ENCODE peak calls at places on chromosomes 7 and 10, in five cellular contexts. V is Jurkat, Clone E6-1; A is bronchial epithelial cell; Q is A549; K is OCI-LY7. Y is an unnamed sample.

GRCh38 chr7:589781-590575 is 70.3 kb upstream of the PDGFA start:
- DNase-seq in V (no peak), A (no peak), Q (no peak), K (no peak), Y (no peak)

GRCh38 chr7:13198741-13199140 is 511.3 kb downstream of the ARL4A start:
- DNase-seq in V (no peak), A (peak; percentile 24), Q (no peak), K (no peak), Y (no peak)

GRCh38 chr7:1197997-1198632 is 34.6 kb upstream of the UNCX start:
- DNase-seq in V (no peak), A (no peak), Q (peak; percentile 31), K (no peak), Y (no peak)

GRCh38 chr7:116071629-116072028 is 41.1 kb upstream of the TFEC start:
- DNase-seq in V (no peak), A (no peak), Q (no peak), K (no peak), Y (no peak)

GRCh38 chr10:10193848-10194247 is 823.8 kb upstream of the CELF2 start:
- DNase-seq in V (no peak), A (no peak), Q (no peak), K (no peak), Y (no peak)

GRCh38 chr7:106059556-106059955 is 52.6 kb downstream of the SYPL1 start:
- DNase-seq in V (no peak), A (peak; percentile 41), Q (no peak), K (no peak), Y (no peak)

GRCh38 chr7:36372156-36372555 is 17.5 kb upstream of the ANLN start:
- DNase-seq in V (no peak), A (peak; percentile 17), Q (no peak), K (no peak), Y (no peak)

GRCh38 chr10:43263551-43264323 is 3.1 kb downstream of the RASGEF1A start:
- DNase-seq in V (no peak), A (no peak), Q (peak; percentile 30), K (no peak), Y (no peak)

GRCh38 chr10:20302033-20302432 is 485.8 kb downstream of the PLXDC2 start:
- DNase-seq in V (no peak), A (peak; percentile 4), Q (no peak), K (no peak), Y (no peak)

GRCh38 chr10:125881192-125881591 is at the start of gene DHX32:
- DNase-seq in V (no peak), A (no peak), Q (no peak), K (no peak), Y (no peak)

GRCh38 chr7:33495207-33495606 is 365.8 kb downstream of the BBS9 start:
- DNase-seq in V (no peak), A (no peak), Q (no peak), K (no peak), Y (no peak)
- H3K4me3 ChIP-seq in V (no peak overlapping the region), A (no peak overlapping the region), Q (no peak overlapping the region), K (no peak overlapping the region), Y (no peak overlapping the region)

GRCh38 chr7:22350466-22351328 is 6.3 kb downstream of the RAPGEF5 start:
- DNase-seq in V (no peak), A (peak; percentile 36), Q (no peak), K (peak; percentile 31), Y (no peak)
- H3K4me3 ChIP-seq in V (no peak overlapping the region), A (no peak overlapping the region), Q (no peak overlapping the region), K (peak overlapping the region; percentile 53), Y (no peak overlapping the region)

GRCh38 chr7:22725585-22725984 is 1.4 kb upstream of the IL6 start:
- DNase-seq in V (no peak), A (no peak), Q (peak; percentile 40), K (peak; percentile 39), Y (no peak)
- H3K4me3 ChIP-seq in V (no peak overlapping the region), A (no peak overlapping the region), Q (no peak overlapping the region), K (no peak overlapping the region), Y (no peak overlapping the region)

GRCh38 chr10:124545756-124546369 is 84.2 kb downstream of the LHPP start:
- DNase-seq in V (no peak), A (no peak), Q (no peak), K (peak; percentile 74), Y (no peak)
- H3K4me3 ChIP-seq in V (no peak overlapping the region), A (no peak overlapping the region), Q (no peak overlapping the region), K (peak overlapping the region; percentile 62), Y (no peak overlapping the region)

DNA sequence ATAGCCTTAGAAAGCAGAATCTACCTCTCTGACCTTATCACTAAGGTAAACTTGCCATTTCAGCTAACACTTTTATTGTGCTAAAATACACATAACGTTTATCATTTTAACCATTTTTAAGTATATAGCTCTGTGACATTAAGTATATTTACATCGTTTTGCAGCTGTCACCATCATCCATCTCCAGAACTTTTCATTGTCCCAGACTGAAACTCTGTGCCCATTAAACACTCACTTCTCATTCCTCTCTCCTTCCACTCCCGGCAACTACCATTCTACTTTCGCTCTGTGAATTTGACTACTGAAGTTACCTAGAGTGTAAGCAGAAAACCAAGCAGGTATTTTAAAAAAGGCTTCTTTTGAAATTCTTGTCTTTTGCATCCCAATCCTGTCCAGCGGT is 1.3 kb downstream of the DDX50 start:
- DNase-seq in V (no peak), A (no peak), Q (no peak), K (no peak), Y (no peak)
- H3K4me3 ChIP-seq in V (peak overlapping the region; percentile 93), A (no peak overlapping the region), Q (peak overlapping the region; percentile 91), K (peak overlapping the region; percentile 88), Y (peak overlapping the region; percentile 56)

DNA sequence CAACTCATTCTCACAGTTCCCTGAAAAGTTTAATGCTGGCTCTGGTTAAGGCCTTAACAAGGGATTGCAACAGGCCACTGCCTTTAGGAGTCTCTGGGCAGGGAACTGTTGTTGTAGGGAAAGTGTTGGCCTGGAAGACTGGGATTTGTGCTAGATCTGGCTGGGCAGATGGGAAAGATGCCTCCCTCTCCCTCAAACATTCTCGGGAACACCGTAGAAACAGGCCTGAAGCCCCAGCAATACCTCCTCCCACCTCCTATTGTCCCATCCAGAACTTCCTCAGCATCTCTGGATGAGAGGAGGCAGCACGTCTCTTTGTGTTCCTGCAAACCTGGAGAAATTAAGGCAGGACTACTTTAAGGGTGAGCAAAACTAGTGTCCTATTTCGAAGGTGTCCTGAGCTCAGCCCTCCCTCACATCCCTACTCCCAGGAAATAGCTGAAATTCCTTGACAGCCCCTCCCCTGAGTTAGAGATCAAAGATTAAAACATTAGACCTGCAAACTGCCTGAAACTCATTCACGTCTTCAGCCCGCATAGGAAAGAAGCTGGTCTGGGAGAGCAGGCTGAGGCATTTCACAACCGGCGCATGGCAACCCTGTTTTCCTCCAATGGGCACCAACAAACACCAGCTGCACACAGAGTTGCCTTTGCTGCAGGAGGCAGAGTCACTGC is 10.9 kb upstream of the MAP3K8 start:
- DNase-seq in V (no peak), A (peak; percentile 86), Q (peak; percentile 96), K (peak; percentile 40), Y (no peak)
- H3K4me3 ChIP-seq in V (no peak overlapping the region), A (no peak overlapping the region), Q (peak overlapping the region; percentile 9), K (no peak overlapping the region), Y (no peak overlapping the region)

GRCh38 chr7:21089653-21090052 is 303.0 kb upstream of the SP8 start:
- DNase-seq in V (no peak), A (no peak), Q (no peak), K (no peak), Y (no peak)
- H3K4me3 ChIP-seq in V (no peak overlapping the region), A (no peak overlapping the region), Q (no peak overlapping the region), K (no peak overlapping the region), Y (no peak overlapping the region)

Y was measured in DND-41.